ENCODE peak calls at places on chromosomes 6 and 20, in seven cellular contexts. B is lower leg skin, I is body of pancreas, V is IMR-90, K is epithelial cell of esophagus, T is cardiac fibroblast, D is AG04449. F is an unnamed sample.

GRCh38 chr6:130116273-130116672 is 97.9 kb downstream of the L3MBTL3 start:
- DNase-seq in B (no peak), I (no peak), V (no peak), K (no peak), T (no peak), D (no peak), F (no peak)

GRCh38 chr6:107059606-107060005 is 31.6 kb downstream of the MTRES1 start:
- DNase-seq in B (no peak), I (no peak), V (no peak), K (no peak), T (no peak), D (no peak), F (no peak)

GRCh38 chr6:81999270-81999669 is 246.8 kb upstream of the TENT5A start:
- DNase-seq in B (no peak), I (no peak), V (no peak), K (no peak), T (no peak), D (no peak), F (no peak)

GRCh38 chr6:25050356-25050755 is 114.6 kb upstream of the RIPOR2 start:
- DNase-seq in B (no peak), I (no peak), V (peak), K (peak), T (peak), D (peak), F (peak)

GRCh38 chr6:32082951-32083350 is 26.2 kb downstream of the TNXB start:
- DNase-seq in B (peak), I (peak), V (no peak), K (peak), T (peak), D (no peak), F (no peak)

GRCh38 chr6:163860194-163861081 is 445.9 kb downstream of the QKI start:
- DNase-seq in B (no peak), I (no peak), V (peak), K (no peak), T (peak), D (peak), F (peak)

GRCh38 chr6:153090241-153090930 is 40.7 kb downstream of the RGS17 start:
- DNase-seq in B (no peak), I (no peak), V (peak), K (peak), T (peak), D (peak), F (peak)

GRCh38 chr6:46440133-46440532 is 51.1 kb downstream of the RCAN2 start:
- DNase-seq in B (no peak), I (no peak), V (peak), K (no peak), T (peak), D (no peak), F (peak)

GRCh38 chr20:2757001-2757400 is 43.4 kb downstream of the CPXM1 start:
- DNase-seq in B (no peak), I (no peak), V (no peak), K (no peak), T (no peak), D (no peak), F (no peak)

GRCh38 chr6:33958863-33959651 is 155.3 kb upstream of the MLN start:
- DNase-seq in B (no peak), I (no peak), V (no peak), K (no peak), T (no peak), D (no peak), F (no peak)

GRCh38 chr6:6712258-6712978 is 123.9 kb downstream of the LY86 start:
- DNase-seq in B (no peak), I (peak), V (peak), K (peak), T (peak), D (peak), F (peak)

GRCh38 chr20:40657526-40657925 is 31.5 kb downstream of the MAFB start:
- DNase-seq in B (peak), I (no peak), V (no peak), K (no peak), T (no peak), D (no peak), F (no peak)

GRCh38 chr6:161922631-161923119 is 648.8 kb upstream of the AGPAT4 start:
- DNase-seq in B (peak), I (peak), V (peak), K (peak), T (peak), D (no peak), F (no peak)

DNA sequence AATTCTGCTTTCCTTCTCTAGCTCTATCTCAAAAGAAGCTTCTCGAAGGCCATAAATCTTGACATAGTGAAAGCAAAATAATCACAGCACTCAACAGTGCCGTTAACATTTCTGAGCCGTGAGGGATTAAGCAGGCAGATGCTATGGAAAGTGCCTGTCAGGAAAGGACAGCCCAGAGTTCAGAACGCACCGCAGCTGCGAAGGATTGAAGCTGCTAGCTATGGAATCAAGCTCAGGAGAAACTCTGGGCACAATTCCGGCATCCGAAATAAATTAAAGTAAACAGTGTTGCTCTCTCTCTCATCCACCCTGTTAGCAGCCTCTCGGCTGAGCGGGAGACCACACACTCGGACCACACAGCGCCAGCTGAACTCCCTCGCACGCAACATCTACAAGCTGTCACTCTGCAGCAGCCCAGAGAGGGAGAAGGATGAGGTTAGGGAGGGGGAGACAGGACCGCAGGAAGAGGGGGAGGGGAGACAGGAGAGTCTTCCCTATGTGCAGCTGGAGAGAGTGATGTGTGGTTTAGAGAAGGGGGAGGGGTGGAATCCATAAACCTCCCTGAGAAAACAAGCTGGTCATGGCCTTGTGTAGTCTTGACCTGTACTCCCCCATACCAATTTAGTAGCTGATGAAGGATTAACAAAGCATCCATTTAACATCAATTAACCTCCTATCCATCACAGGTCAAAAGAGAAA is 9.0 kb downstream of the EXOC2 start:
- DNase-seq in B (no peak), I (no peak), V (peak), K (no peak), T (peak), D (peak), F (peak)
- H3K4me3 ChIP-seq in B (no peak), I (no peak), V (peak), K (no peak), T (peak), D (peak), F (peak)

GRCh38 chr6:30721198-30722024 is 1.3 kb downstream of the TUBB start:
- DNase-seq in B (peak), I (peak), V (peak), K (peak), T (peak), D (no peak), F (peak)
- TF ChIP-seq CTCF in B (no peak), I (peak), V (peak), K (no peak), T (no peak), D (peak), F (peak)

DNA sequence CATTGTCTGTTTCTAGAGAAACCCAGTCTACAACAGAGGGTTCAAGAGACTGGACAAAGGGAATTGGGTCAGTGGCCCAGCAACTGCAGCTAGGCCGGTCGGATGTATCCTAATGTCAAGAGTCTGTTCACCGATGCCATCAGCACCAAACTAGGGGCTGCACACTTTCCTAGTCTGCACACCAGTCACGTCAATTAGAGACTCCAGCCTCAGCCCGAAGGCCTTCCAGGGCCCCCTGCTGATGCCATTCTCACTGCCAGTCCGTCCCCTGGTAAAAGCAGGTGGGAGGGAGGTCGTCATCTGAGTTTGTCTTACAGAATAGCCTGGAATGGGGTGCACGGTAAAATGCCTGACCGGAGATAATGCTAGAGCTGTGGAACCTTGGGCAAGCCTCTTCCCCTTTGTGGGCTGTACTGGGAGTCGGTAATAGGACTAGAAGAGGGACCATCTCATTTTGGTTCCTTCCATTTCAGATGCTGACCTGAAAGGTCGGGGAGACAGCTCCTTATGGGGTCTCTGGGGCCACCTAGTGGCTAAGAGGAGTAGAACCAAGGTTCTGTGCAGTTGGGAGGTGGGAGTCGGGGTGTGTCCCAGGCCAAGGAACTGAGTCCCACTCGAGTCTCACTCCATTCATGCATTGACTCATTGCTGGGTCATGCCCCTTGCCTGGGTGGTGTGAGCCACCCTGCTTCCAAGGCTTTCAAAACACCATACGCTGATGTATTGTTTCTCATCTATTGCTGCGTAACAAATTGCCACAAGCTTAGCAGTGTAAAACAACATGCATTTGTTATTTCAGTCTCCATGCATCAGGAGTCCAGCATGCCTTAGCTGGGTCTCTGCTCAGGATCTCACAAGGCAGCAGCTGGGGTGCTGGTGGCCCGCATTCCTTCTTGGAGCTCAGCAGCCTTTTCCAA is 5.1 kb downstream of the SOX12 start:
- DNase-seq in B (no peak), I (peak), V (peak), K (peak), T (peak), D (no peak), F (no peak)
- H3K4me3 ChIP-seq in B (no peak), I (no peak), V (no peak), K (no peak), T (no peak), D (no peak), F (no peak)

GRCh38 chr6:79762370-79762769 is 131.2 kb downstream of the SH3BGRL2 start:
- DNase-seq in B (no peak), I (no peak), V (no peak), K (peak), T (peak), D (no peak), F (no peak)
- TF ChIP-seq CTCF in B (no peak), I (no peak), V (peak), K (peak), T (peak), D (no peak), F (no peak)

GRCh38 chr6:52126231-52126630 is 38.8 kb upstream of the PKHD1 start:
- DNase-seq in B (no peak), I (no peak), V (no peak), K (peak), T (no peak), D (no peak), F (no peak)

GRCh38 chr6:52125139-52125538 is 37.7 kb upstream of the PKHD1 start:
- DNase-seq in B (no peak), I (peak), V (no peak), K (no peak), T (no peak), D (no peak), F (no peak)

GRCh38 chr6:52124126-52125121 is 37.0 kb upstream of the PKHD1 start:
- DNase-seq in B (no peak), I (no peak), V (no peak), K (no peak), T (no peak), D (no peak), F (no peak)

GRCh38 chr6:52123234-52123633 is 35.8 kb upstream of the PKHD1 start:
- DNase-seq in B (no peak), I (peak), V (no peak), K (no peak), T (no peak), D (no peak), F (no peak)

DNA sequence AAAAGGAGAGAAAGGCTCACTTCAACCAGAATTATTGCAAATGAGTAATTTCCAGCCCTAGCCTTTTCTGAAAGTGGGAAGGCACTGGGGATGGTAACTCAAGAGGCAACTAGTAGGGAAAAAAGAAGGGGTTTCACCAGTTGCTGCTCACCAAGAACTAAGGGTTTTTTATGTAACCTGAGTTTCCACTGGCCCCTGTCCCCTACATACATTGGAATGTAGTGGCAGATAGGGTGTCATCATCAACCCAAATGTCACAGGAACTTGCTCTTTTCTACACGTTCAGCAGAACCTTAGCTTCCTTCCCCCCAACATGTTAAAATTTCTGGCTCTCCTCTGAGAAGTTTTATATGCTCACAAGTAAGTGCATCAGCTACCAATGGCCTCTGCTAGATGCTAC is 38.2 kb upstream of the PKHD1 start:
- DNase-seq in B (no peak), I (no peak), V (no peak), K (no peak), T (no peak), D (no peak), F (no peak)
- H3K4me3 ChIP-seq in B (no peak), I (no peak), V (no peak), K (no peak), T (no peak), D (no peak), F (no peak)

GRCh38 chr20:39269031-39269461 is 306.9 kb downstream of the DHX35 start:
- DNase-seq in B (no peak), I (peak), V (peak), K (peak), T (peak), D (no peak), F (no peak)
- TF ChIP-seq CTCF in B (no peak), I (peak), V (peak), K (peak), T (peak), D (peak), F (peak)

GRCh38 chr20:47527004-47527800 is 25.5 kb downstream of the NCOA3 start:
- DNase-seq in B (no peak), I (no peak), V (no peak), K (no peak), T (no peak), D (no peak), F (no peak)

GRCh38 chr20:47524385-47524784 is 22.7 kb downstream of the NCOA3 start:
- DNase-seq in B (no peak), I (no peak), V (no peak), K (no peak), T (no peak), D (no peak), F (no peak)

GRCh38 chr20:47515843-47516242 is 14.2 kb downstream of the NCOA3 start:
- DNase-seq in B (no peak), I (no peak), V (no peak), K (no peak), T (no peak), D (no peak), F (no peak)

DNA sequence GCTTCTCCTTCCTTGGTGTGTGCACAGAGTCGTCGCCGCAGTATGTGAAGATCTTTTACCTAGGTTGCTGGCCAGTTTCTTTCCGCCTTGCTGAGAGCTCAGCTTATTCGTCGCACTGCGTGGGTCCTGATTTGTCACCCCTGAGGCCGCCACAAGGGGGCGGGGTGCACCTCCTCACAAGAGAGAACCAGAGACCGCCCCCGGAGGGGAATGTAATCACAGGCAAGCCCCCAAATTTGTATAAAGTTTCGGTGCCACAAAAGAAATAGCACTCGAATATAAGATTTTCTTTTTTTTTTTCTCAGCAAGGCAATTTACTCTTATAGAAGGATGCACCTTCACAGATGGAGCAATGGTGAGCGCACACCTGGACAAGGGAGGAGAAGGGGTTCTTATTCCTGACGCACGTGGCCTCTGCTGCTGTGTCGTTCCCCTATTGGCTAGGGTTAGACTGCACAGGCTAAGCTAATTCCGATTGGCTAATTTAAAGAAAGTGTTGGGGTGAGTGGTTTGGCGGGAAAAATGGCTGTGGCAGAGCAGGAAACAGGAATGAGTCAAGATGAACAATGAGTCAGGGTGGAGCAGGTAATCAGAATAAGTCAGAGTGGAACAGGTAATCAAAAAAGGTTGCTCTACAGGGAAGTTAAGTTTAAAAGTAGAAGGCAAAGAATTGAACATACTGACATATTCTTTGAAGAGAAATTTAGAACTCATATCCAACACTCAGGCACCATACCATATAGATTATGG is 19.5 kb downstream of the NCOA3 start:
- DNase-seq in B (no peak), I (no peak), V (no peak), K (peak), T (no peak), D (no peak), F (no peak)
- H3K4me3 ChIP-seq in B (no peak), I (no peak), V (no peak), K (no peak), T (no peak), D (no peak), F (no peak)